ENCODE peak calls at places on chromosomes 12 and 14, in eight cellular contexts. U is esophagus squamous epithelium, O is heart left ventricle, D is gastrocnemius medialis, M is esophagus muscularis mucosa, B is adrenal gland, Y is ovary, R is NB4. H is an unnamed sample.

GRCh38 chr14:34063470-34064164 is 112.7 kb upstream of the EGLN3 start:
- DNase-seq in B (no peak), M (peak), D (peak), O (peak), Y (no peak), R (no peak), U (no peak), H (no peak)

GRCh38 chr14:104082807-104083206 is 2.7 kb upstream of the ASPG start:
- DNase-seq in M (no peak), Y (peak), U (no peak), B (no peak), D (peak), R (no peak), O (peak), H (peak)

GRCh38 chr12:32139064-32139421 is 32.4 kb downstream of the BICD1 start:
- DNase-seq in O (no peak), Y (peak), U (no peak), R (peak), B (no peak), M (no peak), D (no peak), H (no peak)

GRCh38 chr14:68695871-68696665 is 96.8 kb downstream of the ZFP36L1 start:
- DNase-seq in R (no peak), Y (no peak), D (no peak), U (no peak), M (no peak), B (no peak), O (no peak), H (no peak)

GRCh38 chr12:121789233-121789781 is 4.2 kb downstream of the RHOF start:
- DNase-seq in D (no peak), B (peak), O (peak), Y (no peak), R (peak), U (no peak), M (no peak), H (no peak)

GRCh38 chr14:105168979-105169507 is 467 bp upstream of the JAG2 start:
- DNase-seq in R (no peak), Y (no peak), D (no peak), O (no peak), U (no peak), B (no peak), M (no peak), H (no peak)

GRCh38 chr12:75704208-75704607 is 192.8 kb upstream of the KRR1 start:
- DNase-seq in D (no peak), Y (no peak), M (no peak), R (no peak), O (no peak), B (no peak), U (no peak), H (no peak)

GRCh38 chr14:67567654-67568053 is 32.4 kb downstream of the PIGH start:
- DNase-seq in R (no peak), O (no peak), Y (no peak), B (peak), U (no peak), M (no peak), D (peak), H (peak)

GRCh38 chr14:42214981-42215491 is 608.4 kb downstream of the LRFN5 start:
- DNase-seq in O (no peak), D (peak), Y (no peak), M (no peak), R (no peak), U (no peak), B (no peak), H (no peak)

GRCh38 chr14:61653507-61653906 is 41.8 kb upstream of the HIF1A start:
- DNase-seq in Y (peak), U (no peak), B (peak), R (no peak), D (no peak), O (peak), M (peak), H (no peak)

GRCh38 chr12:108129017-108129812 is at the start of gene WSCD2:
- DNase-seq in R (peak), M (no peak), B (peak), O (peak), Y (no peak), U (no peak), D (no peak), H (peak)

GRCh38 chr14:72434856-72435255 is 459.0 kb downstream of the DPF3 start:
- DNase-seq in U (no peak), M (no peak), Y (no peak), B (no peak), R (no peak), D (no peak), O (no peak), H (no peak)

GRCh38 chr14:106141242-106142220 is 615.1 kb downstream of the TMEM121 start:
- DNase-seq in D (no peak), R (peak), Y (no peak), M (peak), U (no peak), B (no peak), O (no peak), H (no peak)

GRCh38 chr12:6667559-6668210 is 4.8 kb upstream of the ING4 start:
- DNase-seq in R (no peak), D (no peak), B (no peak), Y (no peak), O (no peak), U (no peak), M (no peak), H (no peak)

GRCh38 chr12:125185311-125185739 is 120.1 kb downstream of the AACS start:
- DNase-seq in U (no peak), D (no peak), Y (no peak), R (no peak), O (no peak), B (no peak), M (no peak), H (no peak)

GRCh38 chr12:62703011-62703380 is 232.0 kb downstream of the PPM1H start:
- DNase-seq in D (no peak), M (no peak), Y (no peak), R (peak), U (no peak), B (no peak), O (no peak), H (no peak)

GRCh38 chr12:63151061-63151897 is at the start of gene AVPR1A:
- DNase-seq in B (peak), O (peak), M (no peak), R (no peak), U (no peak), D (no peak), Y (no peak), H (no peak)

GRCh38 chr14:22427771-22428228 is 161.2 kb downstream of the DAD1 start:
- DNase-seq in O (peak), R (peak), Y (peak), M (no peak), B (peak), U (no peak), D (peak), H (no peak)

GRCh38 chr14:64826333-64826732 is 53.4 kb downstream of the SPTB start:
- DNase-seq in Y (no peak), U (no peak), B (no peak), M (no peak), R (no peak), O (no peak), D (no peak), H (no peak)

GRCh38 chr14:73829526-73830431 is 21.9 kb upstream of the PTGR2 start:
- DNase-seq in M (no peak), B (peak), D (no peak), R (peak), Y (no peak), U (no peak), O (no peak), H (no peak)

GRCh38 chr12:30813741-30814687 is 59.3 kb upstream of the CAPRIN2 start:
- DNase-seq in Y (no peak), U (no peak), M (no peak), O (no peak), D (no peak), B (no peak), R (no peak), H (no peak)
- TF ChIP-seq POLR2A in Y (no peak), U (no peak), M (no peak), O (no peak), D (no peak), B (no peak), R (no peak), H (no peak)

GRCh38 chr14:80390911-80391310 is 179.6 kb upstream of the DIO2 start:
- DNase-seq in O (no peak), U (no peak), B (no peak), M (no peak), R (no peak), Y (no peak), D (no peak), H (no peak)
- TF ChIP-seq POLR2A in O (no peak), U (no peak), B (no peak), M (no peak), R (no peak), Y (no peak), D (no peak), H (no peak)

GRCh38 chr12:53482626-53483165 is 16.6 kb downstream of the MAP3K12 start:
- DNase-seq in D (peak), M (no peak), R (peak), Y (no peak), O (no peak), B (no peak), U (no peak), H (no peak)
- TF ChIP-seq POLR2A in D (no peak), M (no peak), R (no peak), Y (no peak), O (no peak), B (no peak), U (no peak), H (no peak)

GRCh38 chr12:104519190-104519857 is 62.6 kb downstream of the CHST11 start:
- DNase-seq in B (no peak), Y (no peak), U (no peak), O (no peak), R (peak), D (no peak), M (no peak), H (no peak)
- TF ChIP-seq POLR2A in B (no peak), Y (no peak), U (no peak), O (no peak), R (no peak), D (no peak), M (no peak), H (no peak)

DNA sequence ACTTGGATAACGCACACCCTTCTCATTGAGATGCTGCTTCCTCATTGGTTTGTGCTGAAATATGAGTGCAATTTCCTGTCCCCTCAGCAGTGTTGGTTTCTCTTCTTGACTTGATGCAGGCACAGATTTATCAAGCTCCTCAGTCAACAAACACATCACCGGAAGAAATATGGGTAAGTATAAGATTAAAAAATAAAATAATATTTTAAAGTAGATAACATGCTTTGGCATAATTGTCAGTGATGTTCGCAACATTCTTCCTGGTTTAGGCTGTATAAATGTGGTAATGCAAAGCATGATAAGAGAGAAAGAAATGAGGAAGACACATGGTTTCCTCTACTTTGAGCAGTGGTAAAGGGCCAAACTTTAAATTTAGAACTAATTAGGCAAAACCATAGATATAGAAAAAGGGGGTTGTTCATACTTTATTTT is at the start of gene GPR65:
- DNase-seq in R (peak), U (no peak), O (no peak), M (no peak), D (no peak), Y (no peak), B (no peak), H (no peak)
- TF ChIP-seq POLR2A in R (no peak), U (no peak), O (no peak), M (no peak), D (no peak), Y (no peak), B (no peak), H (no peak)

DNA sequence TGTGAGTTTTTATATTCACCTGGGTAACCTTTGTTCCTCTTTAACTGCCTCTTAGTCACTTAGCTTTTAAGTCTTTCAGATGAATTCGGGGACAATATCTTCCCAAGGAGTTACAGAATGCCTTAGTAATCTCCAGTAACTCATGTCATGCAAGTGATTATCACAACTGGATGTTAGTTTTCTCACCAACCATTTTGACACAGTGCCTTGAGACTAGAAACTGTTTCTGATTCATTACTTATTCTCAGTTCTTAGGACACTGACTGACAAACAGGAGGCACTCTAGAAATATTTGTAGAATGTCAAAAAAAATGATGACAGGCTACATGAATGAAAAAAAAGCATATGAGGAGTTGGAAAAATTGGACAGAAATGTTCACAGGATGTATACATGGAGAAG is 335.1 kb downstream of the ACSS3 start:
- DNase-seq in Y (no peak), R (no peak), D (no peak), B (no peak), O (no peak), U (no peak), M (no peak), H (no peak)
- TF ChIP-seq POLR2A in Y (no peak), R (no peak), D (no peak), B (no peak), O (no peak), U (no peak), M (no peak), H (no peak)

H was measured in stomach.